ENCODE peak calls at places on chromosomes 1 and 21, in seven cellular contexts. E is PC-3, C is MM.1S, W is OCI-LY7, Z is GM23248, A is GM23338, Q is hepatocyte. H is an unnamed sample. For H3K9me2, the result is how much of the 10 kb centered on the place peaks cover.

GRCh38 chr1:60857851-60858250 is 224.5 kb upstream of the NFIA start:
- DNase-seq in E (no peak), C (no peak), W (no peak), Z (no peak), A (no peak), Q (no peak), H (no peak)

GRCh38 chr1:217139513-217139912 is 416.3 kb upstream of the ESRRG start:
- DNase-seq in E (no peak), C (no peak), W (no peak), Z (no peak), A (peak), Q (no peak), H (no peak)

GRCh38 chr1:152735648-152736047 is 22.2 kb upstream of the KPRP start:
- DNase-seq in E (peak), C (no peak), W (no peak), Z (peak), A (peak), Q (no peak), H (no peak)

GRCh38 chr1:89980605-89981004 is 14.3 kb upstream of the ZNF326 start:
- DNase-seq in E (no peak), C (no peak), W (no peak), Z (no peak), A (peak), Q (no peak), H (no peak)

GRCh38 chr21:39958731-39959130 is 91.5 kb downstream of the PCP4 start:
- DNase-seq in E (no peak), C (peak), W (no peak), Z (no peak), A (no peak), Q (no peak), H (no peak)

GRCh38 chr1:24970926-24971530 is 41.0 kb upstream of the RUNX3 start:
- DNase-seq in E (no peak), C (no peak), W (no peak), Z (peak), A (no peak), Q (no peak), H (no peak)

GRCh38 chr1:10630661-10631120 is 155.9 kb downstream of the PEX14 start:
- DNase-seq in E (no peak), C (no peak), W (no peak), Z (no peak), A (no peak), Q (no peak), H (no peak)

GRCh38 chr21:43929217-43929971 is 64.4 kb downstream of the AGPAT3 start:
- DNase-seq in E (no peak), C (no peak), W (no peak), Z (no peak), A (no peak), Q (no peak), H (peak)

GRCh38 chr1:38106726-38107125 is 60.1 kb upstream of the POU3F1 start:
- DNase-seq in E (no peak), C (no peak), W (no peak), Z (no peak), A (no peak), Q (no peak), H (no peak)

GRCh38 chr1:26724938-26725337 is 29.1 kb downstream of the ARID1A start:
- DNase-seq in E (no peak), C (no peak), W (no peak), Z (no peak), A (peak), Q (no peak), H (no peak)

DNA sequence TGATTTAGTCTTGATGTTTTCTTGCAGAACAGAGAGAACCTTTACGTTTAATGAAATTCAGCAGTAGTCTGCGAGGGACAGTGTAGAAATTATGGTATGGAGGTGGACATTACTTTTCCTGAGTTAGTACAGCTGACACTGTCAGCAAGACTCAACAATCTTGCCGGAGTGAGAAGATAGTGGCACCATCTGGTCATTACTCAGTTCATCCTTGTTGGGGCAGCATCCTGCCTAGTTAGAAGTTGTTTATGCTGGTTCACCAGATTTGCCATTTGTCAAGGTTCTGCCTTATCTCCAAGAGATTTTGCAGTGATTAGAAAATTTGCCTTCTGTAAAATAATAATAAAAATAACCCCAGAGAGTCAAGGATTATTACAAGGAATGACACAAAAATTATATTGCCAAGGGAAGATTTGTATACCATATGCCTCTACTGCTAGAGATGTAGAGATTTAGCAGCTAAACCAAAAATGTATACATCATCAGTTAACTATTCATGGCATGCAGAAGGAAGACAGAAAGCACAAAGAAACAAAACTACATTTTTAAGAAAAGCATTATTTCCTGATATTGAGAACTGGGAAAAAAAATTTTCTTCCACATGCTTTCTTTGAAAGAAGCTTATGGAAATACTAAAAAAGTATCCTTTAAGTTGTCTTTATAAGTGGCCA is 1967.4 kb downstream of the NCAM2 start:
- DNase-seq in E (peak), C (no peak), W (no peak), Z (no peak), A (peak), Q (no peak), H (no peak)
- H3K9me2 ChIP-seq in E (under half), C (under half), W (under half), Z (under half), A (under half), Q (under half), H (under half)

GRCh38 chr1:36842448-36842847 is 191.9 kb downstream of the GRIK3 start:
- DNase-seq in E (no peak), C (no peak), W (no peak), Z (no peak), A (no peak), Q (no peak), H (no peak)

GRCh38 chr1:36845802-36846201 is 188.5 kb downstream of the GRIK3 start:
- DNase-seq in E (no peak), C (no peak), W (no peak), Z (no peak), A (no peak), Q (no peak), H (no peak)

GRCh38 chr1:36843906-36844610 is 190.3 kb downstream of the GRIK3 start:
- DNase-seq in E (no peak), C (no peak), W (no peak), Z (no peak), A (no peak), Q (no peak), H (no peak)

GRCh38 chr1:36846366-36846765 is 187.9 kb downstream of the GRIK3 start:
- DNase-seq in E (no peak), C (no peak), W (no peak), Z (no peak), A (peak), Q (no peak), H (no peak)

GRCh38 chr1:36843027-36843426 is 191.3 kb downstream of the GRIK3 start:
- DNase-seq in E (no peak), C (no peak), W (no peak), Z (no peak), A (no peak), Q (no peak), H (no peak)
- H3K9me2 ChIP-seq in E (under half), C (under half), W (under half), Z (under half), A (under half), Q (under half), H (under half)

DNA sequence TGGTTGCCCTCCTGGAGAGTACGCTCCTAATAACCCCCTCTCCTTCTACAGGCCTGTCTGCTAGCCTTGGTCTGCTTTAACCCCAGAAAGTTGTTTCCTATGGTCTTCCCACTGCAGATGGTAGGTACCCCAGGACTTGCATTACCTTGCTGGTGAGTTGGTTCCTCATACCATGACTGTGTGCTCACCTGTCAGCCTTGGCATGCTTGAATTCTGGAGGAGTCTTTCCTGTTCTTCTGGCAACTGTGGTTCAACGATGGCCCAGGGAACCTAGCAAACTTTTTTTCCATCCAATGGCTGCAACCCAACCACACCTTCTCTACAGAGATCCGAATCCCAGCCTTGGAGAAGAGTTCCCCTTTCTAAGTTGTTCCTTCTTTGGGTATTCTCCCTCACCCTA is 36.9 kb downstream of the RPS6KC1 start:
- DNase-seq in E (no peak), C (no peak), W (no peak), Z (no peak), A (no peak), Q (no peak), H (no peak)
- H3K9me2 ChIP-seq in E (under half), C (under half), W (under half), Z (under half), A (under half), Q (under half), H (under half)

DNA sequence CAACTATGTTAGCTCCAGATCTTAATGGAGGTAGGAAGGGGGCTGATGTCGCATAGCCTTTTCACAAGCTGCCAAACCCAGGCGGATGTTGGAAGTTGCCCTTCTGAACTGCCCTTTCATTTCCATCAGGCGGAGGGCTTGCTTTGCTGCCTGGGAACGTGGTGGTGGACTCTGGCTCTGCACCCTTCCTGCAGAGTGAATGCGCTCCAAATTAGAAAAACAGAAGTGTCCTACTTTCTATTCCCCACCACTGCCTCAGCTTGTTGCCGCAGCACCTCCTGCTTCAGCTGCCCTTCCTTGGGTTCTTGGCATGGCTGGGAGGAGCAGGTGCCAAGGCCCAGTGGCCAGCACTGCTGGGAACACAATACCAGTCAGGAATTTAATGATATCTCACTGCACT is 60.6 kb downstream of the AK4 start:
- DNase-seq in E (no peak), C (no peak), W (no peak), Z (no peak), A (peak), Q (peak), H (no peak)
- H3K9me2 ChIP-seq in E (under half), C (under half), W (under half), Z (under half), A (under half), Q (under half), H (under half)

GRCh38 chr1:7348073-7348472 is 423.0 kb upstream of the VAMP3 start:
- DNase-seq in E (no peak), C (no peak), W (no peak), Z (no peak), A (no peak), Q (no peak), H (no peak)

GRCh38 chr1:7352974-7353373 is 418.1 kb upstream of the VAMP3 start:
- DNase-seq in E (no peak), C (no peak), W (no peak), Z (no peak), A (no peak), Q (no peak), H (no peak)

GRCh38 chr1:7346600-7347570 is 424.2 kb upstream of the VAMP3 start:
- DNase-seq in E (no peak), C (no peak), W (no peak), Z (no peak), A (no peak), Q (peak), H (no peak)

GRCh38 chr1:7352364-7352763 is 418.7 kb upstream of the VAMP3 start:
- DNase-seq in E (no peak), C (no peak), W (no peak), Z (no peak), A (no peak), Q (no peak), H (no peak)

GRCh38 chr1:7350804-7351203 is 420.3 kb upstream of the VAMP3 start:
- DNase-seq in E (no peak), C (no peak), W (no peak), Z (no peak), A (no peak), Q (no peak), H (no peak)
- H3K9me2 ChIP-seq in E (under half), C (under half), W (under half), Z (under half), A (under half), Q (under half), H (under half)

GRCh38 chr1:74712863-74713262 is 20.0 kb downstream of the CRYZ start:
- DNase-seq in E (no peak), C (no peak), W (no peak), Z (no peak), A (no peak), Q (no peak), H (no peak)
- H3K9me2 ChIP-seq in E (under half), C (under half), W (under half), Z (under half), A (under half), Q (under half), H (under half)

GRCh38 chr1:2967881-2968280 is 53.4 kb upstream of the ACTRT2 start:
- DNase-seq in E (no peak), C (no peak), W (no peak), Z (no peak), A (no peak), Q (no peak), H (no peak)
- H3K9me2 ChIP-seq in E (under half), C (under half), W (under half), Z (under half), A (under half), Q (under half), H (under half)

GRCh38 chr1:70204578-70204977 is 801 bp downstream of the LRRC40 start:
- DNase-seq in E (no peak), C (no peak), W (peak), Z (peak), A (no peak), Q (no peak), H (no peak)

GRCh38 chr1:70207492-70207891 is 2.1 kb upstream of the LRRC40 start:
- DNase-seq in E (no peak), C (no peak), W (no peak), Z (no peak), A (no peak), Q (no peak), H (no peak)

GRCh38 chr1:70204139-70204538 is 1.2 kb downstream of the LRRC40 start:
- DNase-seq in E (no peak), C (no peak), W (no peak), Z (no peak), A (no peak), Q (no peak), H (no peak)

GRCh38 chr1:70205076-70205436 is 323 bp downstream of the LRRC40 start:
- DNase-seq in E (no peak), C (no peak), W (no peak), Z (peak), A (no peak), Q (no peak), H (no peak)

GRCh38 chr1:70205437-70206118 is at the start of gene LRRC40:
- DNase-seq in E (peak), C (peak), W (peak), Z (peak), A (peak), Q (peak), H (peak)
- H3K9me2 ChIP-seq in E (under half), C (under half), W (under half), Z (under half), A (under half), Q (under half), H (under half)

GRCh38 chr1:47023268-47024137 is at the start of gene CYP4X1:
- DNase-seq in E (no peak), C (no peak), W (no peak), Z (peak), A (peak), Q (peak), H (no peak)
- H3K9me2 ChIP-seq in E (under half), C (under half), W (under half), Z (under half), A (under half), Q (under half), H (under half)

GRCh38 chr1:226495716-226496115 is 52.8 kb upstream of the STUM start:
- DNase-seq in E (peak), C (no peak), W (no peak), Z (no peak), A (no peak), Q (peak), H (no peak)

GRCh38 chr1:226496616-226497015 is 51.9 kb upstream of the STUM start:
- DNase-seq in E (no peak), C (no peak), W (no peak), Z (no peak), A (no peak), Q (no peak), H (no peak)

GRCh38 chr1:226497991-226498689 is 50.4 kb upstream of the STUM start:
- DNase-seq in E (no peak), C (no peak), W (no peak), Z (no peak), A (no peak), Q (no peak), H (no peak)

GRCh38 chr1:226497276-226497833 is 51.2 kb upstream of the STUM start:
- DNase-seq in E (peak), C (no peak), W (no peak), Z (no peak), A (no peak), Q (no peak), H (no peak)

DNA sequence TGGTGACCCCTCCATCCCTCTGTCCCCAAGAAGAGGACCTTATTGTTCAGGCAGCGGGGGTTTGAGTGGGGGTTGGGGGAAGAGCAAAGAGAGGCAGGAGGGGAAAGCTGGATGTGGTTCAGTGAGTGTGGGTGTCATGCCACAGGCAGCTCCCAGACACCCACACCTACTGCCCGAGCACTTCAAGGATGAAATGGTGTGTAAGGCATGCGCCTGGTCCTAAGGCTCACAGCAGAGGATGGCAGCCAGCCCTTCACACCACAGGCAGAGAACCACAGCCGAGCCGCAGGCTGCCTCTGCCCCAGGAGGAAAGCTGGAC is 49.9 kb upstream of the STUM start:
- DNase-seq in E (no peak), C (no peak), W (no peak), Z (no peak), A (no peak), Q (no peak), H (no peak)
- H3K9me2 ChIP-seq in E (under half), C (under half), W (under half), Z (under half), A (under half), Q (under half), H (under half)

H was measured in PC-9.